ENCODE peak calls at places on chromosomes 3 and 15, in seven cellular contexts. H is Peyer's patch, N is AG04450, U is cardiac muscle cell, G is GM12878, V is aorta, C is brain microvascular endothelial cell. J is an unnamed sample.

GRCh38 chr3:18729671-18730070 is 304.5 kb upstream of the SATB1 start:
- DNase-seq in H (no peak), N (no peak), U (peak; percentile 62), G (no peak), V (no peak), C (no peak), J (no peak)

GRCh38 chr15:63070681-63071129 is 28.2 kb downstream of the TPM1 start:
- DNase-seq in H (no peak), N (no peak), U (no peak), G (peak; percentile 25), V (no peak), C (peak; percentile 32), J (no peak)

GRCh38 chr3:153050978-153051377 is 111.0 kb upstream of the RAP2B start:
- DNase-seq in H (no peak), N (no peak), U (no peak), G (no peak), V (no peak), C (no peak), J (no peak)

GRCh38 chr15:73075151-73075859 is 23.0 kb downstream of the NEO1 start:
- DNase-seq in H (no peak), N (no peak), U (no peak), G (no peak), V (no peak), C (no peak), J (no peak)

GRCh38 chr3:185959609-185960517 is 22.0 kb upstream of the TRA2B start:
- DNase-seq in H (peak; percentile 53), N (no peak), U (peak; percentile 75), G (no peak), V (no peak), C (peak; percentile 69), J (no peak)

GRCh38 chr3:46114324-46114988 is 87.2 kb upstream of the XCR1 start:
- DNase-seq in H (no peak), N (no peak), U (peak; percentile 82), G (no peak), V (no peak), C (peak; percentile 66), J (no peak)

GRCh38 chr15:63420333-63420741 is 38.7 kb upstream of the CA12 start:
- DNase-seq in H (peak; percentile 56), N (no peak), U (peak; percentile 30), G (no peak), V (no peak), C (no peak), J (no peak)

GRCh38 chr15:80530737-80531365 is 126.7 kb downstream of the ARNT2 start:
- DNase-seq in H (no peak), N (no peak), U (peak; percentile 84), G (no peak), V (no peak), C (no peak), J (no peak)

GRCh38 chr3:63032876-63033275 is 157.7 kb upstream of the CADPS start:
- DNase-seq in H (no peak), N (no peak), U (no peak), G (no peak), V (no peak), C (no peak), J (no peak)

GRCh38 chr3:127276995-127277394 is 10.9 kb downstream of the PRR20G start:
- DNase-seq in H (no peak), N (no peak), U (no peak), G (no peak), V (no peak), C (no peak), J (no peak)

GRCh38 chr15:40048155-40048792 is 9.3 kb upstream of the SRP14 start:
- DNase-seq in H (peak; percentile 93), N (no peak), U (no peak), G (no peak), V (peak; percentile 60), C (no peak), J (peak; percentile 53)

GRCh38 chr3:172208586-172209332 is 169.4 kb downstream of the FNDC3B start:
- DNase-seq in H (no peak), N (no peak), U (no peak), G (no peak), V (peak; percentile 70), C (no peak), J (peak; percentile 60)

GRCh38 chr3:111412656-111413055 is 129.3 kb upstream of the CD96 start:
- DNase-seq in H (no peak), N (no peak), U (no peak), G (no peak), V (no peak), C (no peak), J (no peak)

DNA sequence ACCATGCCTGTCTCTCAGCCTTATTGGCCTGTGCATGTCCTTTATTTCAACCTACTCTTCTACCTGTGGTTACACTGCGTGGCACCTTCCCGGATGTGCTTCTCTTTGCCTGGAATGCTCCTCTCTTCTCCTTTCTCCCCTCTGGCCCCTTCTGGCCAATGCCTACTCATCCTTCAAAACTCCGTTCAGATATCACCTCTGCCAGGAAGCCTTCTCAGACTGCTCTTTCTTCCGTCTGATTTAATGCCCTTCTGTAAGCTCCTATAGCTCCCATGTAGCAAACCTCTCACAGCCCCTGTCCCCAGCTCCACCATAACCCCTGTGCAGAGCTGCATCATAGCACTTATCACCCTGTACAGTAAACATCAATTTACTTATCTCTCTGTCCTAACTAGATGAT is 13.2 kb downstream of the KLHL6 start:
- DNase-seq in H (no peak), N (no peak), U (no peak), G (no peak), V (no peak), C (no peak), J (no peak)
- H3K4me3 ChIP-seq in H (no peak overlapping the region), N (no peak overlapping the region), U (no peak overlapping the region), G (no peak overlapping the region), V (no peak overlapping the region), C (no peak overlapping the region), J (no peak overlapping the region)

GRCh38 chr3:119676020-119676419 is 1.2 kb downstream of the COX17 start:
- DNase-seq in H (no peak), N (no peak), U (no peak), G (no peak), V (no peak), C (no peak), J (no peak)
- H3K4me3 ChIP-seq in H (peak overlapping the region; percentile 87), N (peak overlapping the region; percentile 60), U (peak overlapping the region; percentile 63), G (peak overlapping the region; percentile 90), V (peak overlapping the region; percentile 79), C (peak overlapping the region; percentile 75), J (peak overlapping the region; percentile 69)

GRCh38 chr3:104723000-104723399 is 643.7 kb upstream of the ALCAM start:
- DNase-seq in H (no peak), N (no peak), U (no peak), G (no peak), V (no peak), C (no peak), J (no peak)

GRCh38 chr3:104715972-104716371 is 650.7 kb upstream of the ALCAM start:
- DNase-seq in H (no peak), N (no peak), U (no peak), G (no peak), V (no peak), C (no peak), J (no peak)

DNA sequence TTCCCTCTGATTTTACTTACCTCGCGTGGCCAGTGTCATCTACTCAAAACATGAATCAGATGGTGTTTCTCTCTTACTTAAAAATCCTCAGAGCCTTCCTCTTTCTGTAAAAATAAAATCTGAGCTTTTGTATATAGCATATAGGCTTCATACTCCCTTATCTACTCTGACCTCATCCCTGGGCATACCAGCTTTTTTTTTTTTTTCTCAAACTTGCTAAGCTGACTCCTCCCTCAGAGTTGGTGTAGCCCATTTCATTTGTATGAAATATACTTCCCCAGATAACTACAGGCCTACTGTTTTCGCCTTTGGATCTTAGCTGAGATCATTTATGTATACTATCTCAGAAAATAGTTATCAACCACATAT is 648.9 kb upstream of the ALCAM start:
- DNase-seq in H (no peak), N (no peak), U (peak; percentile 56), G (no peak), V (no peak), C (peak; percentile 2), J (no peak)
- H3K4me3 ChIP-seq in H (no peak overlapping the region), N (no peak overlapping the region), U (no peak overlapping the region), G (no peak overlapping the region), V (no peak overlapping the region), C (no peak overlapping the region), J (no peak overlapping the region)

GRCh38 chr15:76999996-77000395 is 5.1 kb downstream of the PSTPIP1 start:
- DNase-seq in H (no peak), N (no peak), U (no peak), G (no peak), V (peak; percentile 35), C (no peak), J (no peak)
- H3K4me3 ChIP-seq in H (no peak overlapping the region), N (no peak overlapping the region), U (no peak overlapping the region), G (no peak overlapping the region), V (no peak overlapping the region), C (no peak overlapping the region), J (no peak overlapping the region)

DNA sequence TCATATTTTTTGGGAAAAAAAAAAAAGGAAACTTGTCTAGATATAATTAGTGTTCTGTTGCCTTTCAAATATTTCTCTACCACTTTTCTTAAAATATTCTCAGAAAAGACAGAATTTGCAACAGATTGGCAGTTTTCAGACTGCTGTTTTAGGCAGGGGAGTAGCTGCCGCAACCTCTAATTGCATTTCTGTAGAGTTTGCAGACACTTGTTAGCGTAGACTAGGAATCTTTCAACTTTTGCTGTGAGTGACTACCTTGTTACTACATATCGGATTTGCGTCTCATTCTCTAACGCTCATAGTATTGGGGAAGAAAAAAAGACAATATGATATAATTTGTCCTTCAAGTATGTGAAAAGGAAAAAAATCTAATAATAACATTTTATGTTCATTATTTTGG is 10.7 kb downstream of the TGFBR2 start:
- DNase-seq in H (no peak), N (no peak), U (no peak), G (no peak), V (no peak), C (no peak), J (no peak)
- H3K4me3 ChIP-seq in H (no peak overlapping the region), N (no peak overlapping the region), U (no peak overlapping the region), G (no peak overlapping the region), V (no peak overlapping the region), C (no peak overlapping the region), J (no peak overlapping the region)

DNA sequence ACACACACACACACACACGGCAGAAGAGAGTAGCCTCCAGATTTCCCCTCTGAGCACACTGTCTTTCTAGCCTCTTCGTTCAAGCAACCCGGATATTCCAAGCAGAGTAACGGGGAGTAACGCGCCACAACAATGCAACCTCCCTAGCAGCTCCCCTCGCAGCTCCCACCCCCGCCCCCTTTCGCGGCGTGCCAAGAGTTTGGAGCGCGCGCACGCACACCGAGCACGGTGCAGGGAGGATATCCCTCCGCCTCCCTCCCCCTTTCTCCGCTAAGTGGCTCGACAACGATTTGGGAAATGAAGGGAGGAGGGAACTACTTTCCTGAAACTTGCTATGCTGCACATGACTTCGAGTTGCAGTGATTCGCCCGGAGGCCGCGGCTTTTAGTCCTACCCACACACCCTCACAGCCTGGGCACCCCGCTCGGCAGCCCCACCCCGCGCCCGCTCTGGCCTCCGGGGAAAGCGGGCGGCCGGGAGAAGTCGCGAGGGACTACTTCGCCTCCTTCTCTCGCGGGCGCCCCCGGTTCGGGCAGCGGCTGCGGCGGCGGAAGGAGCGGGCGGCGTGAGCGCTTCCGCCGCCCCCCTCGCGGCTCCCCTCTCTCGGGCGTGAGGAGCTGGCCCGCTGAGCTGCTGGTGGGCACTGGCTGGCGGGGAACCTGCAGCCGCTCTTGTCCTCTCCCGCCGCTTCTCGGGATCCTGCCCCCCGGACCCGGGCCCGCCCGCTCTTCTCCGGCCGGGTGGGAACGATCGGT is 733 bp upstream of the SPRED1 start:
- DNase-seq in H (peak; percentile 90), N (peak; percentile 98), U (peak; percentile 99), G (peak; percentile 55), V (peak; percentile 95), C (peak; percentile 94), J (peak; percentile 97)
- H3K4me3 ChIP-seq in H (peak overlapping the region; percentile 94), N (peak overlapping the region; percentile 93), U (peak overlapping the region; percentile 92), G (peak overlapping the region; percentile 94), V (peak overlapping the region; percentile 62), C (peak overlapping the region; percentile 90), J (peak overlapping the region; percentile 86)

J was measured in right cardiac atrium.